ENCODE peak calls at places on chromosomes 4 and X, in four cellular contexts. X is neural progenitor cell, W is choroid plexus epithelial cell, C is RWPE1. Y is an unnamed sample.

GRCh38 chr4:79678472-79679202 is 270.6 kb upstream of the GK2 start:
- DNase-seq in C (no peak), W (peak), X (no peak), Y (no peak)

GRCh38 chrX:20437678-20438077 is 171.0 kb upstream of the RPS6KA3 start:
- DNase-seq in X (no peak), W (peak), C (no peak), Y (no peak)

GRCh38 chr4:18366762-18367358 is 345.3 kb upstream of the LCORL start:
- DNase-seq in X (peak), C (no peak), W (peak), Y (peak)

GRCh38 chr4:70703695-70704332 is 15.5 kb downstream of the UTP3 start:
- DNase-seq in X (peak), C (peak), W (peak), Y (peak)

GRCh38 chrX:125998432-125998831 is 167.7 kb downstream of the DCAF12L2 start:
- DNase-seq in W (peak), X (peak), C (no peak), Y (peak)

GRCh38 chr4:151207868-151208267 is 69.1 kb upstream of the PRSS48 start:
- DNase-seq in X (no peak), W (no peak), C (no peak), Y (no peak)

GRCh38 chr4:155978810-155979209 is 25.1 kb upstream of the CTSO start:
- DNase-seq in C (no peak), X (no peak), W (no peak), Y (no peak)

GRCh38 chrX:11151799-11152591 is 40.9 kb downstream of the HCCS start:
- DNase-seq in X (peak), W (peak), C (no peak), Y (no peak)

GRCh38 chrX:54043084-54043483 is 1.2 kb downstream of the PHF8 start:
- DNase-seq in X (no peak), W (no peak), C (no peak), Y (no peak)

GRCh38 chr4:33302298-33302697 is 2582.1 kb downstream of the PCDH7 start:
- DNase-seq in W (peak), X (no peak), C (no peak), Y (no peak)

DNA sequence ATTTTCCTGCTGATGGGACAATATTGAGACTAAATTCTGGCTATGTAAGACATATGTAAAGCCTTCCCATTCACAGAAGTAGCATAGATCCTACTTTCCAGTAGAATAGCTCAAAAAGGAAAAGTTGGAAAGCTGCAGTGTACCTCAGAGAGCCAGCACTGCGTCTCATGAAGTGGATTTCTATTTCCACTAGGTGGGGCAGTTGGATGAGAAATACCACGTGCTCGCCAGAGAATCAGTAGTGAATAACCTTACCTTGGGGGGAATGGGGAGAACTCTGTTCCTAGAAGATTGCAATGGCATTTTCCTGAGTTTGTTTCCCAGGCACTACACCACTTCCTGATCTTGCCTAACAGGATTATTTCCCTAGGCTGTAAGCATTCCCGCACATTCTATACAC is 907.1 kb downstream of the FSTL5 start:
- DNase-seq in W (peak), X (peak), C (no peak), Y (peak)
- TF ChIP-seq CTCF in W (peak), X (peak), C (no peak), Y (peak)

GRCh38 chrX:111165902-111166301 is 69.9 kb downstream of the PAK3 start:
- DNase-seq in C (no peak), X (no peak), W (no peak), Y (no peak)

GRCh38 chrX:111167334-111167733 is 71.3 kb downstream of the PAK3 start:
- DNase-seq in X (no peak), W (no peak), C (no peak), Y (no peak)

GRCh38 chrX:111169141-111169540 is 73.2 kb downstream of the PAK3 start:
- DNase-seq in X (no peak), W (no peak), C (no peak), Y (no peak)

GRCh38 chrX:111170017-111170416 is 74.0 kb downstream of the PAK3 start:
- DNase-seq in W (no peak), C (no peak), X (no peak), Y (no peak)

GRCh38 chrX:111168314-111168713 is 72.3 kb downstream of the PAK3 start:
- DNase-seq in W (peak), C (no peak), X (peak), Y (peak)
- TF ChIP-seq CTCF in W (peak), C (no peak), X (peak), Y (peak)

GRCh38 chr4:26424838-26425237 is 65.4 kb downstream of the CCKAR start:
- DNase-seq in W (peak), X (no peak), C (no peak), Y (no peak)
- TF ChIP-seq CTCF in W (peak), X (peak), C (no peak), Y (no peak)

GRCh38 chr4:48558026-48558425 is 68.0 kb downstream of the ZAR1 start:
- DNase-seq in X (no peak), C (no peak), W (no peak), Y (no peak)

GRCh38 chr4:48553720-48554119 is 63.7 kb downstream of the ZAR1 start:
- DNase-seq in C (no peak), X (no peak), W (no peak), Y (no peak)

GRCh38 chr4:48554606-48555005 is 64.6 kb downstream of the ZAR1 start:
- DNase-seq in X (peak), C (no peak), W (no peak), Y (no peak)

GRCh38 chr4:48556268-48556667 is 66.2 kb downstream of the ZAR1 start:
- DNase-seq in W (no peak), X (no peak), C (no peak), Y (no peak)

DNA sequence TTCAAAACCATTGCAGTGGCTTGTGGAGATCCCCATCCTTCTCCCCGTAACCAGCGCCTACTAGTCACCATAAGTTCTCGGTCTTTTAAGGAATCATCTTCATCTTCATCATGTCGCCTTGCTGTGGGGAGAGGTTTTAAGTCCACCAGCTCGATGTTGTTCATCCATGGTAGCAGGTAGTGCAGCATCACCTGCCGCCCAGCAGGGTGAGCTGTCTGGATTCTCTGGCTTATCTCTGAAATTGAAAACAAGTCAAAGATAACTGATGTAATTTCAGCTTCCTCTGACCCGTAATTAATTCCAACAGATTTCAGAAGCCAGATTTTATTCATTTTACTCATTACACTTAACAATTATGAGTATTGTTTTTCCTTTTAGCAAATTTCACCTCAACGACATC is 67.4 kb downstream of the ZAR1 start:
- DNase-seq in X (no peak), C (peak), W (peak), Y (no peak)
- TF ChIP-seq CTCF in X (peak), C (peak), W (peak), Y (peak)

GRCh38 chrX:45751156-45751555 is 550.5 kb upstream of the DIPK2B start:
- DNase-seq in C (no peak), W (peak), X (no peak), Y (no peak)

GRCh38 chrX:45750639-45751038 is 550.0 kb upstream of the DIPK2B start:
- DNase-seq in W (peak), C (no peak), X (no peak), Y (no peak)

GRCh38 chrX:45748443-45748842 is 547.8 kb upstream of the DIPK2B start:
- DNase-seq in X (no peak), W (peak), C (no peak), Y (no peak)

GRCh38 chrX:45747905-45748304 is 547.2 kb upstream of the DIPK2B start:
- DNase-seq in W (peak), C (no peak), X (no peak), Y (no peak)

GRCh38 chrX:45749375-45749774 is 548.7 kb upstream of the DIPK2B start:
- DNase-seq in X (no peak), W (peak), C (no peak), Y (no peak)
- TF ChIP-seq CTCF in X (no peak), W (peak), C (no peak), Y (peak)

GRCh38 chr4:133484287-133484686 is 335.2 kb downstream of the PCDH10 start:
- DNase-seq in W (no peak), X (no peak), C (no peak), Y (no peak)

GRCh38 chr4:133483600-133484246 is 334.6 kb downstream of the PCDH10 start:
- DNase-seq in C (no peak), W (peak), X (peak), Y (peak)
- TF ChIP-seq CTCF in C (peak), W (peak), X (peak), Y (peak)

DNA sequence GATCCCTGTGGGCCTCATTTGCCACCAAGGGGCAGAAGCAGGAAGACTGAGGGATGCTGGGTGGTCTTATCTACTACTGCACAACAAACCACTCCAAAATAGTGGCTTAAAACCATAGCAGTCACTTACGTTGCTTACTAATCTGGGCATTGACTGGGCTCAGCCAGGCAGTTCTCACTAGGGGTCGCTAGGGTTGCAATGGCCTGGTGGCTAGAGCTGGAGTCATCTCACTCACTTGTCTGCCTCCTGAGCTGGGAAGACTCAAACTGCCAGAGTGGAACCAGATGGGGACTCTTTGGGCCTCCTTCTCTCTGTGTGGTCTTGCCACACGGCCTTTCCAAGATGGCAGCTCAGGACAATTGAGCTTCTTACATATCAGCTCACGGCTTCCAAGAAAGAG is 216.3 kb upstream of the BCOR start:
- DNase-seq in X (peak), C (no peak), W (no peak), Y (no peak)
- TF ChIP-seq CTCF in X (peak), C (no peak), W (peak), Y (no peak)

GRCh38 chrX:128619490-128619889 is 567.3 kb upstream of the ACTRT1 start:
- DNase-seq in C (no peak), W (no peak), X (no peak), Y (no peak)
- TF ChIP-seq CTCF in C (no peak), W (no peak), X (peak), Y (no peak)

DNA sequence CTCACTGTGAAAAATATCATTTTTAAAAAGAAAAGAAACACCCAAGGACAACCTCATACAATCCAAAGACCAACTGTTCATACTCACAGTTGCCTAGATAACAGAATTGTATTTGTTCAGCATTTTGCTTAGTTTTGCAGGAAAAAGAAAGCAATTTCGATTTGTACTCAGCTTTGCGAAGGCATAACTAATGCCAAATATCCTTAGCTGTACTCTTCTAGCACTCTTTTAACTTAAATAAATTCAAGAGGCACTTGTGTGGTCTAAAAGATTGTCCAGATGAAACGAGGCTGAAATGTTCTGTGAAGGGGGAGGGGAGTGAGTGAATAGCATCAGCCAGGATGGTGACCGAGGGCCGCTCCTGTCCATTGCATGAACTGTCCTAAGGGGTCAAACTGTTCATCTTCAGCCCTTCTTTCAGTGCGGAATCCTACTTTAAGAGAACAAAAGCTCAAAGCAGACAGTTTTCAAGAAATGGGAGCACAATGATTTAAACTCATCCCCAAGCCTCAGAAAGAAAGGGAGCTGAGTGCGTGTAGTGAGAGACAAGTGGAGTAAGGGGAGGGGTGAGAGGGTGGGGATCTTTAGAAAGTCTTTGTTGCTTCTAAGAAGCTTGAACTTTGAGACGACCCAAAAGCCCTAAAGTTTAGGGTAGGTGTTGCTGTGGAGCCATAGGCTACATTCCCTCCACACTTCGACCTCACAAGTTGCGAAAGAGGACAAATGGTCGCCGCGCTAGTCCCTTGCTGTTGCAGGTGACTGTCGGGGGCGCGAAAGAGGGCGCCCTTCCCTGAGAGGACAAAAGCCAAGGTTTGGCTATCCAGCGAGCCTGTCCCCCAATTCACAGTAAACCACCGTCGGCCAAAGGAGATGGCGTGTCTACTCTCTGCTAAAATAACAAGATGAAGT is 4.0 kb upstream of the NEUROG2 start:
- DNase-seq in C (no peak), W (no peak), X (peak), Y (no peak)
- TF ChIP-seq CTCF in C (no peak), W (no peak), X (peak), Y (no peak)

Y was measured in hepatocyte.